ENCODE peak calls at places on chromosomes 7 and 10, in four cellular contexts. One of them, this sample, is unnamed.
A peak's percentile ranks its signal among the peaks of the same experiment; 100 is the strongest.

GRCh38 chr10:43407576-43408330 is 1.2 kb downstream of the HNRNPF start:
- DNase-seq in kidney glomerular epithelial cell: peak; percentile 87
- DNase-seq in D341Med: peak; percentile 85
- DNase-seq in WERI-Rb-1: peak; percentile 80
- DNase-seq in this sample: peak; percentile 85

GRCh38 chr10:91596821-91597396 is 36.0 kb downstream of the PPP1R3C start:
- DNase-seq in kidney glomerular epithelial cell: peak; percentile 40
- DNase-seq in D341Med: no peak
- DNase-seq in WERI-Rb-1: no peak
- DNase-seq in this sample: no peak

GRCh38 chr10:117656385-117657367 is 114.1 kb downstream of the EMX2 start:
- DNase-seq in kidney glomerular epithelial cell: no peak
- DNase-seq in D341Med: no peak
- DNase-seq in WERI-Rb-1: no peak
- DNase-seq in this sample: no peak

GRCh38 chr10:133452453-133452852 is 1.3 kb upstream of the SCART1 start:
- DNase-seq in kidney glomerular epithelial cell: no peak
- DNase-seq in D341Med: no peak
- DNase-seq in WERI-Rb-1: no peak
- DNase-seq in this sample: no peak

GRCh38 chr7:117014673-117015133 is 61.4 kb downstream of the ST7 start:
- DNase-seq in kidney glomerular epithelial cell: peak; percentile 26
- DNase-seq in D341Med: no peak
- DNase-seq in WERI-Rb-1: no peak
- DNase-seq in this sample: peak; percentile 66

GRCh38 chr10:338176-339037 is 203.2 kb downstream of the ZMYND11 start:
- DNase-seq in kidney glomerular epithelial cell: peak; percentile 96
- DNase-seq in D341Med: no peak
- DNase-seq in WERI-Rb-1: no peak
- DNase-seq in this sample: no peak

GRCh38 chr10:32144817-32145688 is 88.8 kb upstream of the KIF5B start:
- DNase-seq in kidney glomerular epithelial cell: no peak
- DNase-seq in D341Med: no peak
- DNase-seq in WERI-Rb-1: no peak
- DNase-seq in this sample: no peak

GRCh38 chr7:72925546-72926120 is 738 bp downstream of the POM121 start:
- DNase-seq in kidney glomerular epithelial cell: no peak
- DNase-seq in D341Med: peak; percentile 67
- DNase-seq in WERI-Rb-1: peak; percentile 52
- DNase-seq in this sample: peak; percentile 64

GRCh38 chr7:127437772-127438330 is 45.3 kb upstream of the ZNF800 start:
- DNase-seq in kidney glomerular epithelial cell: peak; percentile 83
- DNase-seq in D341Med: no peak
- DNase-seq in WERI-Rb-1: no peak
- DNase-seq in this sample: no peak

GRCh38 chr7:121002755-121003114 is 14.2 kb downstream of the CPED1 start:
- DNase-seq in kidney glomerular epithelial cell: no peak
- DNase-seq in D341Med: no peak
- DNase-seq in WERI-Rb-1: no peak
- DNase-seq in this sample: no peak

GRCh38 chr7:80785961-80786360 is 132.9 kb downstream of the SEMA3C start:
- DNase-seq in kidney glomerular epithelial cell: no peak
- DNase-seq in D341Med: no peak
- DNase-seq in WERI-Rb-1: no peak
- DNase-seq in this sample: no peak

GRCh38 chr7:134703241-134703594 is 56.6 kb downstream of the BPGM start:
- DNase-seq in kidney glomerular epithelial cell: no peak
- DNase-seq in D341Med: no peak
- DNase-seq in WERI-Rb-1: no peak
- DNase-seq in this sample: no peak

GRCh38 chr10:133106516-133106915 is 18.8 kb downstream of the ADGRA1 start:
- DNase-seq in kidney glomerular epithelial cell: no peak
- DNase-seq in D341Med: no peak
- DNase-seq in WERI-Rb-1: no peak
- DNase-seq in this sample: no peak

GRCh38 chr10:119919271-119919670 is 26.7 kb downstream of the SEC23IP start:
- DNase-seq in kidney glomerular epithelial cell: no peak
- DNase-seq in D341Med: no peak
- DNase-seq in WERI-Rb-1: no peak
- DNase-seq in this sample: no peak

GRCh38 chr10:132309466-132309865 is 1.7 kb upstream of the STK32C start:
- DNase-seq in kidney glomerular epithelial cell: no peak
- DNase-seq in D341Med: no peak
- DNase-seq in WERI-Rb-1: no peak
- DNase-seq in this sample: no peak

GRCh38 chr10:97318772-97319651 is at the start of gene FRAT1:
- DNase-seq in kidney glomerular epithelial cell: peak; percentile 83
- DNase-seq in D341Med: peak; percentile 84
- DNase-seq in WERI-Rb-1: peak; percentile 88
- DNase-seq in this sample: peak; percentile 89

GRCh38 chr10:46524471-46525176 is 31.8 kb downstream of the GPRIN2 start:
- DNase-seq in kidney glomerular epithelial cell: peak; percentile 68
- DNase-seq in D341Med: no peak
- DNase-seq in WERI-Rb-1: no peak
- DNase-seq in this sample: peak; percentile 46

GRCh38 chr10:131617113-131617877 is 283.5 kb upstream of the PPP2R2D start:
- DNase-seq in kidney glomerular epithelial cell: no peak
- DNase-seq in D341Med: no peak
- DNase-seq in WERI-Rb-1: no peak
- DNase-seq in this sample: peak; percentile 40

GRCh38 chr7:55504093-55504859 is 68.0 kb downstream of the VOPP1 start:
- DNase-seq in kidney glomerular epithelial cell: no peak
- DNase-seq in D341Med: no peak
- DNase-seq in WERI-Rb-1: no peak
- DNase-seq in this sample: no peak

GRCh38 chr7:7595451-7595850 is 28.8 kb downstream of the MIOS start:
- DNase-seq in kidney glomerular epithelial cell: no peak
- DNase-seq in D341Med: no peak
- DNase-seq in WERI-Rb-1: no peak
- DNase-seq in this sample: peak; percentile 58

GRCh38 chr7:774161-775109 is 47.4 kb upstream of the PRKAR1B start:
- DNase-seq in kidney glomerular epithelial cell: no peak
- DNase-seq in D341Med: peak; percentile 94
- DNase-seq in WERI-Rb-1: peak; percentile 66
- DNase-seq in this sample: peak; percentile 93

GRCh38 chr7:45400680-45401079 is 173.5 kb upstream of the ADCY1 start:
- DNase-seq in kidney glomerular epithelial cell: no peak
- DNase-seq in D341Med: no peak
- DNase-seq in WERI-Rb-1: no peak
- DNase-seq in this sample: no peak

GRCh38 chr10:118911361-118911760 is 118.2 kb upstream of the NANOS1 start:
- DNase-seq in kidney glomerular epithelial cell: peak; percentile 9
- DNase-seq in D341Med: no peak
- DNase-seq in WERI-Rb-1: no peak
- DNase-seq in this sample: no peak

GRCh38 chr7:20825555-20825954 is 38.9 kb upstream of the SP8 start:
- DNase-seq in kidney glomerular epithelial cell: no peak
- DNase-seq in D341Med: no peak
- DNase-seq in WERI-Rb-1: no peak
- DNase-seq in this sample: no peak

GRCh38 chr7:17134786-17135185 is 163.7 kb upstream of the AHR start:
- DNase-seq in kidney glomerular epithelial cell: no peak
- DNase-seq in D341Med: no peak
- DNase-seq in WERI-Rb-1: no peak
- DNase-seq in this sample: no peak